ENCODE peak calls at places on chromosomes 2 and 18, in four cellular contexts. T is GM12878, L is H1, N is HepG2. D is an unnamed sample.

GRCh38 chr2:100786297-100786658 is 33.7 kb upstream of the NPAS2 start:
- DNase-seq in T (no peak), L (no peak), N (no peak), D (no peak)

GRCh38 chr2:226721541-226721940 is 78.1 kb downstream of the IRS1 start:
- DNase-seq in T (no peak), L (no peak), N (no peak), D (no peak)

GRCh38 chr2:219045937-219046550 is 4.7 kb upstream of the CFAP65 start:
- DNase-seq in T (no peak), L (no peak), N (no peak), D (peak)

GRCh38 chr18:58533771-58534170 is 95.1 kb downstream of the ALPK2 start:
- DNase-seq in T (no peak), L (no peak), N (no peak), D (no peak)

GRCh38 chr2:46481541-46482193 is 2.3 kb downstream of the TMEM247 start:
- DNase-seq in T (no peak), L (no peak), N (no peak), D (no peak)

GRCh38 chr2:233684640-233685039 is 2.9 kb downstream of the UGT1A7 start:
- DNase-seq in T (no peak), L (no peak), N (no peak), D (no peak)

GRCh38 chr2:70904371-70905216 is 31.1 kb upstream of the ATP6V1B1 start:
- DNase-seq in T (no peak), L (no peak), N (no peak), D (no peak)

GRCh38 chr2:120736955-120737801 is 1.5 kb downstream of the GLI2 start:
- DNase-seq in T (no peak), L (peak), N (no peak), D (peak)

GRCh38 chr2:152075427-152076050 is 23.3 kb downstream of the CACNB4 start:
- DNase-seq in T (no peak), L (no peak), N (no peak), D (no peak)

GRCh38 chr18:50986360-50987087 is 18.7 kb downstream of the ELAC1 start:
- DNase-seq in T (no peak), L (no peak), N (no peak), D (no peak)

GRCh38 chr2:178833382-178833781 is 26.2 kb upstream of the TTN start:
- DNase-seq in T (no peak), L (no peak), N (no peak), D (no peak)

GRCh38 chr2:217216316-217216715 is 356.5 kb upstream of the TNP1 start:
- DNase-seq in T (no peak), L (no peak), N (no peak), D (no peak)

GRCh38 chr2:216604458-216604857 is 28.8 kb upstream of the IGFBP2 start:
- DNase-seq in T (no peak), L (no peak), N (no peak), D (no peak)

GRCh38 chr2:181680055-181680936 is at the start of gene NEUROD1:
- DNase-seq in T (no peak), L (peak), N (no peak), D (peak)

GRCh38 chr2:106091219-106091618 is 102.9 kb downstream of the UXS1 start:
- DNase-seq in T (no peak), L (no peak), N (no peak), D (no peak)

GRCh38 chr2:106096446-106097369 is 97.4 kb downstream of the UXS1 start:
- DNase-seq in T (no peak), L (no peak), N (no peak), D (no peak)

GRCh38 chr2:106095478-106096392 is 98.4 kb downstream of the UXS1 start:
- DNase-seq in T (no peak), L (no peak), N (no peak), D (no peak)

GRCh38 chr2:106097370-106098000 is 96.6 kb downstream of the UXS1 start:
- DNase-seq in T (no peak), L (no peak), N (no peak), D (no peak)

GRCh38 chr2:106094101-106094860 is 99.8 kb downstream of the UXS1 start:
- DNase-seq in T (no peak), L (no peak), N (no peak), D (no peak)
- TF ChIP-seq YY1 in T (no peak), L (no peak), N (no peak), D (no peak)

GRCh38 chr2:170155022-170155722 is 22.8 kb upstream of the MYO3B start:
- DNase-seq in T (no peak), L (no peak), N (no peak), D (peak)
- TF ChIP-seq SUZ12 in T (no peak), L (no peak), N (no peak), D (no peak)

GRCh38 chr2:23594079-23594494 is 209.1 kb downstream of the KLHL29 start:
- DNase-seq in T (no peak), L (no peak), N (no peak), D (no peak)
- TF ChIP-seq YY1 in T (no peak), L (no peak), N (no peak), D (no peak)

GRCh38 chr2:128445533-128445900 is 126.8 kb upstream of the HS6ST1 start:
- DNase-seq in T (no peak), L (no peak), N (no peak), D (no peak)

GRCh38 chr2:128446866-128447537 is 128.3 kb upstream of the HS6ST1 start:
- DNase-seq in T (no peak), L (no peak), N (no peak), D (no peak)

GRCh38 chr2:128444044-128444771 is 125.5 kb upstream of the HS6ST1 start:
- DNase-seq in T (no peak), L (no peak), N (no peak), D (no peak)

GRCh38 chr2:128446049-128446811 is 127.6 kb upstream of the HS6ST1 start:
- DNase-seq in T (no peak), L (no peak), N (no peak), D (no peak)

DNA sequence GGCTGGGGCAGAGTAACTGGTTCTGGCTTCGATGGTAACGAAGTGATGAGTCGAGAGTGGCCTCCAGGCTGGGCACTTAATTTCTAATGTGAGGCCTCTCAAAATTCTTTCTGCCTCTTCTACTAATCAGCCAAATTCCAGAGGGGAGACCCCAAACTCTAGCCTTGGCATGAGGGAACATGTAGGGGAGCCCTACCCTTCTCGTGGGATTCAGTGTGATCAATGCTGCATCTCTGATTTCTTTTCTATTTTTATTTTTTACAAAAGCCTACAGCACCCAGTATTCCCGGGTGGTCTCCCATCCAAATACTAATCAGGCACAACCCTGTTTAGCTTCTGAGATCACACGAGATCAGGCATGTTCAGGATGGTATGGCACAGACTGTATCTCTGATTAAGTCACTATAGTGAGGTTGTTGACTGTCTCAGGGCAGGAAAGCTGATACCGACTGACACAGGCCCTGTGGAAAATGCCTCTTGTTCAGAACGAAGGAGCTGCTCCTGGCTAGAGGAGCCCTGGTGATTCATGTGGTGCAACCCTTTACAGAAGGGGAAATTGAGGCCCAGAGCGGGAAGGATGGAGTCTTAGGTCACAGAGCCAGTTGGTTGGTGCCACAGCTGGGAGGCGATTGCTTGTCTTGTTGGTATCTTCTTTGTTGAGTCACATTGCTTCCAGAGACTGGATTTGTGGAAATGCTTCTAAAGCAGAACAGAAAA is 126.3 kb upstream of the HS6ST1 start:
- DNase-seq in T (no peak), L (no peak), N (no peak), D (no peak)
- TF ChIP-seq SUZ12 in T (no peak), L (no peak), N (no peak), D (no peak)